ENCODE peak calls at places on chromosomes 11 and 22, in nine cellular contexts. One of them, this sample, is unnamed.

GRCh38 chr11:108368134-108368533 is 99.2 kb downstream of the C11orf65 start:
- DNase-seq in stimulated activated CD8-positive, alpha-beta memory T cell treated with anti-CD3 and anti-CD28 coated beads, Interleukin-12 subunit alpha, Interleukin-12 subunit beta, amount 100 ng/mL, for 1 hour: no peak
- DNase-seq in iris pigment epithelial cell: peak
- DNase-seq in activated CD4-positive, alpha-beta T cell treated with anti-CD3 and anti-CD28 coated beads, Interleukin-2, amount 50 U/mL, for 1 hour: no peak
- DNase-seq in hypothalamus: no peak
- DNase-seq in foreskin keratinocyte: no peak
- DNase-seq in activated CD8-positive, alpha-beta memory T cell treated with anti-CD3 and anti-CD28 coated beads for 4 hours: no peak
- DNase-seq in neural crest cell: no peak
- DNase-seq in SHP77 treated with DMSO at 0.1 percent for 48 hours: no peak
- DNase-seq in this sample: peak

GRCh38 chr11:61071208-61071681 is 31.0 kb upstream of the CD5 start:
- DNase-seq in SHP77 treated with DMSO at 0.1 percent for 48 hours: no peak
- DNase-seq in iris pigment epithelial cell: no peak
- DNase-seq in activated CD8-positive, alpha-beta memory T cell treated with anti-CD3 and anti-CD28 coated beads for 4 hours: peak
- DNase-seq in neural crest cell: no peak
- DNase-seq in activated CD4-positive, alpha-beta T cell treated with anti-CD3 and anti-CD28 coated beads, Interleukin-2, amount 50 U/mL, for 1 hour: peak
- DNase-seq in stimulated activated CD8-positive, alpha-beta memory T cell treated with anti-CD3 and anti-CD28 coated beads, Interleukin-12 subunit alpha, Interleukin-12 subunit beta, amount 100 ng/mL, for 1 hour: peak
- DNase-seq in foreskin keratinocyte: no peak
- DNase-seq in hypothalamus: no peak
- DNase-seq in this sample: no peak

GRCh38 chr11:108593214-108593909 is at the start of gene EXPH5:
- DNase-seq in SHP77 treated with DMSO at 0.1 percent for 48 hours: peak
- DNase-seq in hypothalamus: peak
- DNase-seq in iris pigment epithelial cell: peak
- DNase-seq in neural crest cell: peak
- DNase-seq in foreskin keratinocyte: peak
- DNase-seq in stimulated activated CD8-positive, alpha-beta memory T cell treated with anti-CD3 and anti-CD28 coated beads, Interleukin-12 subunit alpha, Interleukin-12 subunit beta, amount 100 ng/mL, for 1 hour: peak
- DNase-seq in activated CD8-positive, alpha-beta memory T cell treated with anti-CD3 and anti-CD28 coated beads for 4 hours: peak
- DNase-seq in activated CD4-positive, alpha-beta T cell treated with anti-CD3 and anti-CD28 coated beads, Interleukin-2, amount 50 U/mL, for 1 hour: peak
- DNase-seq in this sample: peak

GRCh38 chr11:58999291-58999680 is 60.0 kb downstream of the GLYATL1 start:
- DNase-seq in activated CD4-positive, alpha-beta T cell treated with anti-CD3 and anti-CD28 coated beads, Interleukin-2, amount 50 U/mL, for 1 hour: no peak
- DNase-seq in neural crest cell: no peak
- DNase-seq in stimulated activated CD8-positive, alpha-beta memory T cell treated with anti-CD3 and anti-CD28 coated beads, Interleukin-12 subunit alpha, Interleukin-12 subunit beta, amount 100 ng/mL, for 1 hour: no peak
- DNase-seq in SHP77 treated with DMSO at 0.1 percent for 48 hours: no peak
- DNase-seq in iris pigment epithelial cell: no peak
- DNase-seq in hypothalamus: no peak
- DNase-seq in activated CD8-positive, alpha-beta memory T cell treated with anti-CD3 and anti-CD28 coated beads for 4 hours: no peak
- DNase-seq in foreskin keratinocyte: no peak
- DNase-seq in this sample: no peak

GRCh38 chr11:46733234-46733633 is 14.2 kb downstream of the F2 start:
- DNase-seq in iris pigment epithelial cell: no peak
- DNase-seq in activated CD4-positive, alpha-beta T cell treated with anti-CD3 and anti-CD28 coated beads, Interleukin-2, amount 50 U/mL, for 1 hour: no peak
- DNase-seq in neural crest cell: no peak
- DNase-seq in foreskin keratinocyte: no peak
- DNase-seq in hypothalamus: no peak
- DNase-seq in stimulated activated CD8-positive, alpha-beta memory T cell treated with anti-CD3 and anti-CD28 coated beads, Interleukin-12 subunit alpha, Interleukin-12 subunit beta, amount 100 ng/mL, for 1 hour: no peak
- DNase-seq in SHP77 treated with DMSO at 0.1 percent for 48 hours: no peak
- DNase-seq in activated CD8-positive, alpha-beta memory T cell treated with anti-CD3 and anti-CD28 coated beads for 4 hours: no peak
- DNase-seq in this sample: no peak

GRCh38 chr11:587978-588380 is 11.7 kb downstream of the PHRF1 start:
- DNase-seq in iris pigment epithelial cell: peak
- DNase-seq in activated CD8-positive, alpha-beta memory T cell treated with anti-CD3 and anti-CD28 coated beads for 4 hours: peak
- DNase-seq in stimulated activated CD8-positive, alpha-beta memory T cell treated with anti-CD3 and anti-CD28 coated beads, Interleukin-12 subunit alpha, Interleukin-12 subunit beta, amount 100 ng/mL, for 1 hour: peak
- DNase-seq in SHP77 treated with DMSO at 0.1 percent for 48 hours: no peak
- DNase-seq in neural crest cell: no peak
- DNase-seq in foreskin keratinocyte: no peak
- DNase-seq in hypothalamus: no peak
- DNase-seq in activated CD4-positive, alpha-beta T cell treated with anti-CD3 and anti-CD28 coated beads, Interleukin-2, amount 50 U/mL, for 1 hour: peak
- DNase-seq in this sample: no peak

GRCh38 chr11:57598831-57599155 is 1.3 kb downstream of the SERPING1 start:
- DNase-seq in activated CD8-positive, alpha-beta memory T cell treated with anti-CD3 and anti-CD28 coated beads for 4 hours: no peak
- DNase-seq in hypothalamus: no peak
- DNase-seq in neural crest cell: no peak
- DNase-seq in activated CD4-positive, alpha-beta T cell treated with anti-CD3 and anti-CD28 coated beads, Interleukin-2, amount 50 U/mL, for 1 hour: no peak
- DNase-seq in iris pigment epithelial cell: peak
- DNase-seq in SHP77 treated with DMSO at 0.1 percent for 48 hours: no peak
- DNase-seq in foreskin keratinocyte: no peak
- DNase-seq in stimulated activated CD8-positive, alpha-beta memory T cell treated with anti-CD3 and anti-CD28 coated beads, Interleukin-12 subunit alpha, Interleukin-12 subunit beta, amount 100 ng/mL, for 1 hour: no peak
- DNase-seq in this sample: no peak

GRCh38 chr11:31106963-31107576 is 262.5 kb downstream of the DCDC1 start:
- DNase-seq in iris pigment epithelial cell: peak
- DNase-seq in activated CD4-positive, alpha-beta T cell treated with anti-CD3 and anti-CD28 coated beads, Interleukin-2, amount 50 U/mL, for 1 hour: peak
- DNase-seq in neural crest cell: peak
- DNase-seq in hypothalamus: no peak
- DNase-seq in stimulated activated CD8-positive, alpha-beta memory T cell treated with anti-CD3 and anti-CD28 coated beads, Interleukin-12 subunit alpha, Interleukin-12 subunit beta, amount 100 ng/mL, for 1 hour: peak
- DNase-seq in SHP77 treated with DMSO at 0.1 percent for 48 hours: peak
- DNase-seq in foreskin keratinocyte: no peak
- DNase-seq in activated CD8-positive, alpha-beta memory T cell treated with anti-CD3 and anti-CD28 coated beads for 4 hours: no peak
- DNase-seq in this sample: peak

GRCh38 chr11:106733518-106734162 is 284.6 kb downstream of the GUCY1A2 start:
- DNase-seq in iris pigment epithelial cell: peak
- DNase-seq in foreskin keratinocyte: no peak
- DNase-seq in stimulated activated CD8-positive, alpha-beta memory T cell treated with anti-CD3 and anti-CD28 coated beads, Interleukin-12 subunit alpha, Interleukin-12 subunit beta, amount 100 ng/mL, for 1 hour: no peak
- DNase-seq in hypothalamus: no peak
- DNase-seq in activated CD4-positive, alpha-beta T cell treated with anti-CD3 and anti-CD28 coated beads, Interleukin-2, amount 50 U/mL, for 1 hour: no peak
- DNase-seq in SHP77 treated with DMSO at 0.1 percent for 48 hours: no peak
- DNase-seq in activated CD8-positive, alpha-beta memory T cell treated with anti-CD3 and anti-CD28 coated beads for 4 hours: no peak
- DNase-seq in neural crest cell: no peak
- DNase-seq in this sample: no peak

GRCh38 chr11:65663634-65664200 is 1.0 kb upstream of the RELA start:
- DNase-seq in activated CD8-positive, alpha-beta memory T cell treated with anti-CD3 and anti-CD28 coated beads for 4 hours: peak
- DNase-seq in SHP77 treated with DMSO at 0.1 percent for 48 hours: no peak
- DNase-seq in foreskin keratinocyte: no peak
- DNase-seq in neural crest cell: no peak
- DNase-seq in activated CD4-positive, alpha-beta T cell treated with anti-CD3 and anti-CD28 coated beads, Interleukin-2, amount 50 U/mL, for 1 hour: peak
- DNase-seq in iris pigment epithelial cell: peak
- DNase-seq in stimulated activated CD8-positive, alpha-beta memory T cell treated with anti-CD3 and anti-CD28 coated beads, Interleukin-12 subunit alpha, Interleukin-12 subunit beta, amount 100 ng/mL, for 1 hour: no peak
- DNase-seq in hypothalamus: peak
- DNase-seq in this sample: peak

GRCh38 chr11:64834723-64835615 is 9.5 kb downstream of the CDC42BPG start:
- DNase-seq in neural crest cell: no peak
- DNase-seq in iris pigment epithelial cell: peak
- DNase-seq in foreskin keratinocyte: peak
- DNase-seq in stimulated activated CD8-positive, alpha-beta memory T cell treated with anti-CD3 and anti-CD28 coated beads, Interleukin-12 subunit alpha, Interleukin-12 subunit beta, amount 100 ng/mL, for 1 hour: no peak
- DNase-seq in activated CD8-positive, alpha-beta memory T cell treated with anti-CD3 and anti-CD28 coated beads for 4 hours: no peak
- DNase-seq in hypothalamus: no peak
- DNase-seq in activated CD4-positive, alpha-beta T cell treated with anti-CD3 and anti-CD28 coated beads, Interleukin-2, amount 50 U/mL, for 1 hour: no peak
- DNase-seq in SHP77 treated with DMSO at 0.1 percent for 48 hours: no peak
- DNase-seq in this sample: peak

GRCh38 chr22:37079668-37080171 is 28.2 kb downstream of the KCTD17 start:
- DNase-seq in SHP77 treated with DMSO at 0.1 percent for 48 hours: no peak
- DNase-seq in hypothalamus: no peak
- DNase-seq in iris pigment epithelial cell: peak
- DNase-seq in activated CD8-positive, alpha-beta memory T cell treated with anti-CD3 and anti-CD28 coated beads for 4 hours: peak
- DNase-seq in stimulated activated CD8-positive, alpha-beta memory T cell treated with anti-CD3 and anti-CD28 coated beads, Interleukin-12 subunit alpha, Interleukin-12 subunit beta, amount 100 ng/mL, for 1 hour: peak
- DNase-seq in activated CD4-positive, alpha-beta T cell treated with anti-CD3 and anti-CD28 coated beads, Interleukin-2, amount 50 U/mL, for 1 hour: peak
- DNase-seq in neural crest cell: no peak
- DNase-seq in foreskin keratinocyte: no peak
- DNase-seq in this sample: no peak

GRCh38 chr22:21791635-21792625 is 56.3 kb upstream of the YPEL1 start:
- DNase-seq in SHP77 treated with DMSO at 0.1 percent for 48 hours: no peak
- DNase-seq in hypothalamus: no peak
- DNase-seq in activated CD4-positive, alpha-beta T cell treated with anti-CD3 and anti-CD28 coated beads, Interleukin-2, amount 50 U/mL, for 1 hour: no peak
- DNase-seq in iris pigment epithelial cell: peak
- DNase-seq in activated CD8-positive, alpha-beta memory T cell treated with anti-CD3 and anti-CD28 coated beads for 4 hours: no peak
- DNase-seq in stimulated activated CD8-positive, alpha-beta memory T cell treated with anti-CD3 and anti-CD28 coated beads, Interleukin-12 subunit alpha, Interleukin-12 subunit beta, amount 100 ng/mL, for 1 hour: no peak
- DNase-seq in foreskin keratinocyte: no peak
- DNase-seq in neural crest cell: no peak
- DNase-seq in this sample: peak

GRCh38 chr11:71193431-71193830 is 58.9 kb downstream of the SHANK2 start:
- DNase-seq in neural crest cell: no peak
- DNase-seq in foreskin keratinocyte: no peak
- DNase-seq in SHP77 treated with DMSO at 0.1 percent for 48 hours: no peak
- DNase-seq in activated CD4-positive, alpha-beta T cell treated with anti-CD3 and anti-CD28 coated beads, Interleukin-2, amount 50 U/mL, for 1 hour: no peak
- DNase-seq in iris pigment epithelial cell: no peak
- DNase-seq in hypothalamus: no peak
- DNase-seq in stimulated activated CD8-positive, alpha-beta memory T cell treated with anti-CD3 and anti-CD28 coated beads, Interleukin-12 subunit alpha, Interleukin-12 subunit beta, amount 100 ng/mL, for 1 hour: no peak
- DNase-seq in activated CD8-positive, alpha-beta memory T cell treated with anti-CD3 and anti-CD28 coated beads for 4 hours: no peak
- DNase-seq in this sample: no peak

GRCh38 chr11:72738199-72739141 is 13.7 kb downstream of the ARAP1 start:
- DNase-seq in hypothalamus: no peak
- DNase-seq in iris pigment epithelial cell: peak
- DNase-seq in SHP77 treated with DMSO at 0.1 percent for 48 hours: no peak
- DNase-seq in foreskin keratinocyte: no peak
- DNase-seq in activated CD8-positive, alpha-beta memory T cell treated with anti-CD3 and anti-CD28 coated beads for 4 hours: no peak
- DNase-seq in stimulated activated CD8-positive, alpha-beta memory T cell treated with anti-CD3 and anti-CD28 coated beads, Interleukin-12 subunit alpha, Interleukin-12 subunit beta, amount 100 ng/mL, for 1 hour: no peak
- DNase-seq in activated CD4-positive, alpha-beta T cell treated with anti-CD3 and anti-CD28 coated beads, Interleukin-2, amount 50 U/mL, for 1 hour: no peak
- DNase-seq in neural crest cell: no peak
- DNase-seq in this sample: peak

GRCh38 chr22:45632791-45633515 is 38.7 kb upstream of the ATXN10 start:
- DNase-seq in iris pigment epithelial cell: no peak
- DNase-seq in SHP77 treated with DMSO at 0.1 percent for 48 hours: no peak
- DNase-seq in neural crest cell: no peak
- DNase-seq in hypothalamus: no peak
- DNase-seq in foreskin keratinocyte: no peak
- DNase-seq in activated CD4-positive, alpha-beta T cell treated with anti-CD3 and anti-CD28 coated beads, Interleukin-2, amount 50 U/mL, for 1 hour: no peak
- DNase-seq in activated CD8-positive, alpha-beta memory T cell treated with anti-CD3 and anti-CD28 coated beads for 4 hours: no peak
- DNase-seq in stimulated activated CD8-positive, alpha-beta memory T cell treated with anti-CD3 and anti-CD28 coated beads, Interleukin-12 subunit alpha, Interleukin-12 subunit beta, amount 100 ng/mL, for 1 hour: no peak
- DNase-seq in this sample: no peak

GRCh38 chr11:2166091-2166851 is 5.3 kb upstream of the INS start:
- DNase-seq in activated CD4-positive, alpha-beta T cell treated with anti-CD3 and anti-CD28 coated beads, Interleukin-2, amount 50 U/mL, for 1 hour: peak
- DNase-seq in hypothalamus: no peak
- DNase-seq in foreskin keratinocyte: no peak
- DNase-seq in activated CD8-positive, alpha-beta memory T cell treated with anti-CD3 and anti-CD28 coated beads for 4 hours: no peak
- DNase-seq in neural crest cell: peak
- DNase-seq in iris pigment epithelial cell: no peak
- DNase-seq in SHP77 treated with DMSO at 0.1 percent for 48 hours: no peak
- DNase-seq in stimulated activated CD8-positive, alpha-beta memory T cell treated with anti-CD3 and anti-CD28 coated beads, Interleukin-12 subunit alpha, Interleukin-12 subunit beta, amount 100 ng/mL, for 1 hour: peak
- DNase-seq in this sample: peak

GRCh38 chr22:28750471-28750881 is 8.6 kb downstream of the HSCB start:
- DNase-seq in activated CD8-positive, alpha-beta memory T cell treated with anti-CD3 and anti-CD28 coated beads for 4 hours: no peak
- DNase-seq in stimulated activated CD8-positive, alpha-beta memory T cell treated with anti-CD3 and anti-CD28 coated beads, Interleukin-12 subunit alpha, Interleukin-12 subunit beta, amount 100 ng/mL, for 1 hour: no peak
- DNase-seq in SHP77 treated with DMSO at 0.1 percent for 48 hours: no peak
- DNase-seq in activated CD4-positive, alpha-beta T cell treated with anti-CD3 and anti-CD28 coated beads, Interleukin-2, amount 50 U/mL, for 1 hour: no peak
- DNase-seq in foreskin keratinocyte: no peak
- DNase-seq in neural crest cell: no peak
- DNase-seq in hypothalamus: no peak
- DNase-seq in iris pigment epithelial cell: peak
- DNase-seq in this sample: peak

GRCh38 chr11:31643831-31644230 is 134.3 kb downstream of the ELP4 start:
- DNase-seq in stimulated activated CD8-positive, alpha-beta memory T cell treated with anti-CD3 and anti-CD28 coated beads, Interleukin-12 subunit alpha, Interleukin-12 subunit beta, amount 100 ng/mL, for 1 hour: no peak
- DNase-seq in activated CD8-positive, alpha-beta memory T cell treated with anti-CD3 and anti-CD28 coated beads for 4 hours: no peak
- DNase-seq in neural crest cell: no peak
- DNase-seq in hypothalamus: no peak
- DNase-seq in SHP77 treated with DMSO at 0.1 percent for 48 hours: no peak
- DNase-seq in iris pigment epithelial cell: peak
- DNase-seq in activated CD4-positive, alpha-beta T cell treated with anti-CD3 and anti-CD28 coated beads, Interleukin-2, amount 50 U/mL, for 1 hour: no peak
- DNase-seq in foreskin keratinocyte: no peak
- DNase-seq in this sample: peak

GRCh38 chr22:27260087-27260730 is 541.3 kb downstream of the MN1 start:
- DNase-seq in foreskin keratinocyte: no peak
- DNase-seq in activated CD8-positive, alpha-beta memory T cell treated with anti-CD3 and anti-CD28 coated beads for 4 hours: no peak
- DNase-seq in SHP77 treated with DMSO at 0.1 percent for 48 hours: no peak
- DNase-seq in hypothalamus: no peak
- DNase-seq in activated CD4-positive, alpha-beta T cell treated with anti-CD3 and anti-CD28 coated beads, Interleukin-2, amount 50 U/mL, for 1 hour: no peak
- DNase-seq in iris pigment epithelial cell: no peak
- DNase-seq in neural crest cell: no peak
- DNase-seq in stimulated activated CD8-positive, alpha-beta memory T cell treated with anti-CD3 and anti-CD28 coated beads, Interleukin-12 subunit alpha, Interleukin-12 subunit beta, amount 100 ng/mL, for 1 hour: no peak
- DNase-seq in this sample: no peak

GRCh38 chr11:68371176-68372041 is 59.0 kb downstream of the LRP5 start:
- DNase-seq in stimulated activated CD8-positive, alpha-beta memory T cell treated with anti-CD3 and anti-CD28 coated beads, Interleukin-12 subunit alpha, Interleukin-12 subunit beta, amount 100 ng/mL, for 1 hour: no peak
- DNase-seq in foreskin keratinocyte: no peak
- DNase-seq in neural crest cell: no peak
- DNase-seq in hypothalamus: no peak
- DNase-seq in SHP77 treated with DMSO at 0.1 percent for 48 hours: no peak
- DNase-seq in activated CD4-positive, alpha-beta T cell treated with anti-CD3 and anti-CD28 coated beads, Interleukin-2, amount 50 U/mL, for 1 hour: no peak
- DNase-seq in iris pigment epithelial cell: peak
- DNase-seq in activated CD8-positive, alpha-beta memory T cell treated with anti-CD3 and anti-CD28 coated beads for 4 hours: no peak
- DNase-seq in this sample: no peak

GRCh38 chr22:19275104-19275503 is 16.4 kb downstream of the CLTCL1 start:
- DNase-seq in SHP77 treated with DMSO at 0.1 percent for 48 hours: no peak
- DNase-seq in hypothalamus: no peak
- DNase-seq in activated CD8-positive, alpha-beta memory T cell treated with anti-CD3 and anti-CD28 coated beads for 4 hours: no peak
- DNase-seq in foreskin keratinocyte: no peak
- DNase-seq in activated CD4-positive, alpha-beta T cell treated with anti-CD3 and anti-CD28 coated beads, Interleukin-2, amount 50 U/mL, for 1 hour: no peak
- DNase-seq in neural crest cell: no peak
- DNase-seq in iris pigment epithelial cell: no peak
- DNase-seq in stimulated activated CD8-positive, alpha-beta memory T cell treated with anti-CD3 and anti-CD28 coated beads, Interleukin-12 subunit alpha, Interleukin-12 subunit beta, amount 100 ng/mL, for 1 hour: no peak
- DNase-seq in this sample: no peak

GRCh38 chr22:24514241-24515024 is 19.3 kb downstream of the UPB1 start:
- DNase-seq in activated CD4-positive, alpha-beta T cell treated with anti-CD3 and anti-CD28 coated beads, Interleukin-2, amount 50 U/mL, for 1 hour: no peak
- DNase-seq in iris pigment epithelial cell: no peak
- DNase-seq in hypothalamus: no peak
- DNase-seq in SHP77 treated with DMSO at 0.1 percent for 48 hours: no peak
- DNase-seq in neural crest cell: no peak
- DNase-seq in stimulated activated CD8-positive, alpha-beta memory T cell treated with anti-CD3 and anti-CD28 coated beads, Interleukin-12 subunit alpha, Interleukin-12 subunit beta, amount 100 ng/mL, for 1 hour: no peak
- DNase-seq in activated CD8-positive, alpha-beta memory T cell treated with anti-CD3 and anti-CD28 coated beads for 4 hours: no peak
- DNase-seq in foreskin keratinocyte: no peak
- DNase-seq in this sample: no peak

GRCh38 chr11:96161271-96162089 is 181.5 kb downstream of the MAML2 start:
- DNase-seq in SHP77 treated with DMSO at 0.1 percent for 48 hours: no peak
- DNase-seq in activated CD8-positive, alpha-beta memory T cell treated with anti-CD3 and anti-CD28 coated beads for 4 hours: no peak
- DNase-seq in stimulated activated CD8-positive, alpha-beta memory T cell treated with anti-CD3 and anti-CD28 coated beads, Interleukin-12 subunit alpha, Interleukin-12 subunit beta, amount 100 ng/mL, for 1 hour: no peak
- DNase-seq in hypothalamus: no peak
- DNase-seq in activated CD4-positive, alpha-beta T cell treated with anti-CD3 and anti-CD28 coated beads, Interleukin-2, amount 50 U/mL, for 1 hour: no peak
- DNase-seq in foreskin keratinocyte: no peak
- DNase-seq in iris pigment epithelial cell: peak
- DNase-seq in neural crest cell: no peak
- DNase-seq in this sample: peak

GRCh38 chr22:46425011-46425410 is 89.5 kb downstream of the TRMU start:
- DNase-seq in iris pigment epithelial cell: peak
- DNase-seq in neural crest cell: no peak
- DNase-seq in activated CD4-positive, alpha-beta T cell treated with anti-CD3 and anti-CD28 coated beads, Interleukin-2, amount 50 U/mL, for 1 hour: no peak
- DNase-seq in hypothalamus: no peak
- DNase-seq in foreskin keratinocyte: peak
- DNase-seq in SHP77 treated with DMSO at 0.1 percent for 48 hours: no peak
- DNase-seq in stimulated activated CD8-positive, alpha-beta memory T cell treated with anti-CD3 and anti-CD28 coated beads, Interleukin-12 subunit alpha, Interleukin-12 subunit beta, amount 100 ng/mL, for 1 hour: no peak
- DNase-seq in activated CD8-positive, alpha-beta memory T cell treated with anti-CD3 and anti-CD28 coated beads for 4 hours: no peak
- DNase-seq in this sample: peak

GRCh38 chr11:95849087-95849825 is 59.0 kb downstream of the CEP57 start:
- DNase-seq in neural crest cell: peak
- DNase-seq in SHP77 treated with DMSO at 0.1 percent for 48 hours: peak
- DNase-seq in activated CD8-positive, alpha-beta memory T cell treated with anti-CD3 and anti-CD28 coated beads for 4 hours: no peak
- DNase-seq in iris pigment epithelial cell: peak
- DNase-seq in hypothalamus: no peak
- DNase-seq in activated CD4-positive, alpha-beta T cell treated with anti-CD3 and anti-CD28 coated beads, Interleukin-2, amount 50 U/mL, for 1 hour: peak
- DNase-seq in stimulated activated CD8-positive, alpha-beta memory T cell treated with anti-CD3 and anti-CD28 coated beads, Interleukin-12 subunit alpha, Interleukin-12 subunit beta, amount 100 ng/mL, for 1 hour: peak
- DNase-seq in foreskin keratinocyte: peak
- DNase-seq in this sample: peak

GRCh38 chr11:119114351-119114750 is 7.0 kb upstream of the HINFP start:
- DNase-seq in iris pigment epithelial cell: no peak
- DNase-seq in activated CD4-positive, alpha-beta T cell treated with anti-CD3 and anti-CD28 coated beads, Interleukin-2, amount 50 U/mL, for 1 hour: no peak
- DNase-seq in hypothalamus: no peak
- DNase-seq in stimulated activated CD8-positive, alpha-beta memory T cell treated with anti-CD3 and anti-CD28 coated beads, Interleukin-12 subunit alpha, Interleukin-12 subunit beta, amount 100 ng/mL, for 1 hour: no peak
- DNase-seq in SHP77 treated with DMSO at 0.1 percent for 48 hours: no peak
- DNase-seq in foreskin keratinocyte: no peak
- DNase-seq in neural crest cell: no peak
- DNase-seq in activated CD8-positive, alpha-beta memory T cell treated with anti-CD3 and anti-CD28 coated beads for 4 hours: no peak
- DNase-seq in this sample: no peak

GRCh38 chr22:31243339-31244043 is 31.4 kb downstream of the LIMK2 start:
- DNase-seq in neural crest cell: no peak
- DNase-seq in iris pigment epithelial cell: peak
- DNase-seq in activated CD4-positive, alpha-beta T cell treated with anti-CD3 and anti-CD28 coated beads, Interleukin-2, amount 50 U/mL, for 1 hour: no peak
- DNase-seq in hypothalamus: no peak
- DNase-seq in foreskin keratinocyte: peak
- DNase-seq in activated CD8-positive, alpha-beta memory T cell treated with anti-CD3 and anti-CD28 coated beads for 4 hours: no peak
- DNase-seq in SHP77 treated with DMSO at 0.1 percent for 48 hours: no peak
- DNase-seq in stimulated activated CD8-positive, alpha-beta memory T cell treated with anti-CD3 and anti-CD28 coated beads, Interleukin-12 subunit alpha, Interleukin-12 subunit beta, amount 100 ng/mL, for 1 hour: no peak
- DNase-seq in this sample: peak

GRCh38 chr11:82229346-82229745 is 504.3 kb downstream of the FAM181B start:
- DNase-seq in iris pigment epithelial cell: peak
- DNase-seq in activated CD8-positive, alpha-beta memory T cell treated with anti-CD3 and anti-CD28 coated beads for 4 hours: no peak
- DNase-seq in activated CD4-positive, alpha-beta T cell treated with anti-CD3 and anti-CD28 coated beads, Interleukin-2, amount 50 U/mL, for 1 hour: no peak
- DNase-seq in SHP77 treated with DMSO at 0.1 percent for 48 hours: peak
- DNase-seq in foreskin keratinocyte: no peak
- DNase-seq in neural crest cell: no peak
- DNase-seq in hypothalamus: no peak
- DNase-seq in stimulated activated CD8-positive, alpha-beta memory T cell treated with anti-CD3 and anti-CD28 coated beads, Interleukin-12 subunit alpha, Interleukin-12 subunit beta, amount 100 ng/mL, for 1 hour: no peak
- DNase-seq in this sample: peak

GRCh38 chr11:70503878-70504240 is 105.5 kb downstream of the CTTN start:
- DNase-seq in hypothalamus: no peak
- DNase-seq in neural crest cell: no peak
- DNase-seq in stimulated activated CD8-positive, alpha-beta memory T cell treated with anti-CD3 and anti-CD28 coated beads, Interleukin-12 subunit alpha, Interleukin-12 subunit beta, amount 100 ng/mL, for 1 hour: no peak
- DNase-seq in iris pigment epithelial cell: no peak
- DNase-seq in SHP77 treated with DMSO at 0.1 percent for 48 hours: peak
- DNase-seq in activated CD4-positive, alpha-beta T cell treated with anti-CD3 and anti-CD28 coated beads, Interleukin-2, amount 50 U/mL, for 1 hour: no peak
- DNase-seq in activated CD8-positive, alpha-beta memory T cell treated with anti-CD3 and anti-CD28 coated beads for 4 hours: no peak
- DNase-seq in foreskin keratinocyte: no peak
- DNase-seq in this sample: no peak

GRCh38 chr11:129855086-129855485 is 39.4 kb downstream of the TMEM45B start:
- DNase-seq in activated CD4-positive, alpha-beta T cell treated with anti-CD3 and anti-CD28 coated beads, Interleukin-2, amount 50 U/mL, for 1 hour: no peak
- DNase-seq in hypothalamus: no peak
- DNase-seq in SHP77 treated with DMSO at 0.1 percent for 48 hours: no peak
- DNase-seq in foreskin keratinocyte: no peak
- DNase-seq in stimulated activated CD8-positive, alpha-beta memory T cell treated with anti-CD3 and anti-CD28 coated beads, Interleukin-12 subunit alpha, Interleukin-12 subunit beta, amount 100 ng/mL, for 1 hour: no peak
- DNase-seq in iris pigment epithelial cell: no peak
- DNase-seq in activated CD8-positive, alpha-beta memory T cell treated with anti-CD3 and anti-CD28 coated beads for 4 hours: no peak
- DNase-seq in neural crest cell: no peak
- DNase-seq in this sample: peak

This sample was measured in PC-3.